ENCODE peak calls at places on chromosomes 16 and 17, in six cellular contexts. E, G, L, H, R and I are unnamed samples.

GRCh38 chr16:54424043-54424451 is 137.5 kb upstream of the IRX3 start:
- DNase-seq in G (no peak), R (no peak), H (no peak), E (no peak), L (no peak), I (no peak)

GRCh38 chr17:27293898-27294688 is at the start of gene WSB1:
- DNase-seq in R (peak), H (peak), G (peak), E (peak), L (peak), I (peak)

GRCh38 chr17:36937961-36938565 is 788 bp downstream of the LHX1 start:
- DNase-seq in H (no peak), L (no peak), E (no peak), G (peak), R (peak), I (peak)

GRCh38 chr16:188674-189073 is 8.4 kb downstream of the HBQ1 start:
- DNase-seq in H (no peak), E (no peak), G (no peak), L (no peak), R (no peak), I (no peak)

GRCh38 chr17:3003401-3004149 is 59.8 kb downstream of the OR1D5 start:
- DNase-seq in R (peak), E (no peak), L (peak), G (no peak), H (no peak), I (peak)

GRCh38 chr16:68737046-68737729 is at the start of gene CDH1:
- DNase-seq in E (peak), H (no peak), L (no peak), G (peak), R (peak), I (no peak)

GRCh38 chr16:70738083-70738977 is 52.5 kb upstream of the MTSS2 start:
- DNase-seq in H (peak), R (no peak), E (peak), G (peak), L (peak), I (no peak)

GRCh38 chr17:7763919-7764318 is 46.4 kb downstream of the DNAH2 start:
- DNase-seq in R (peak), E (no peak), G (no peak), L (no peak), H (no peak), I (no peak)

GRCh38 chr17:32240745-32241144 is 24.9 kb upstream of the RHBDL3 start:
- DNase-seq in L (no peak), R (no peak), G (no peak), E (no peak), H (peak), I (no peak)

GRCh38 chr16:84048871-84049270 is 6.3 kb upstream of the SLC38A8 start:
- DNase-seq in R (peak), L (no peak), E (no peak), H (no peak), G (no peak), I (no peak)

GRCh38 chr16:19874816-19875546 is 9.7 kb downstream of the GPRC5B start:
- DNase-seq in G (no peak), L (no peak), E (no peak), H (no peak), R (no peak), I (no peak)

GRCh38 chr16:58421529-58421928 is 29.3 kb downstream of the GINS3 start:
- DNase-seq in L (no peak), H (no peak), G (no peak), R (no peak), E (no peak), I (no peak)

GRCh38 chr16:11499295-11500089 is 87.2 kb downstream of the LITAF start:
- DNase-seq in H (peak), E (no peak), R (no peak), G (no peak), L (no peak), I (no peak)

GRCh38 chr17:31688704-31689103 is 170.3 kb downstream of the COPRS start:
- DNase-seq in R (no peak), G (no peak), L (no peak), H (no peak), E (no peak), I (no peak)

GRCh38 chr17:64147110-64148016 is 17.4 kb upstream of the ERN1 start:
- DNase-seq in G (no peak), H (peak), E (no peak), L (no peak), R (no peak), I (no peak)

GRCh38 chr16:76900285-76901263 is 290.4 kb upstream of the MON1B start:
- DNase-seq in L (no peak), R (no peak), G (no peak), H (no peak), E (no peak), I (no peak)

GRCh38 chr16:9033125-9033830 is 58.2 kb upstream of the HAPSTR1 start:
- DNase-seq in H (peak), E (peak), L (peak), R (no peak), G (peak), I (peak)

GRCh38 chr16:17173134-17173729 is 297.5 kb downstream of the XYLT1 start:
- DNase-seq in E (no peak), G (no peak), H (no peak), R (no peak), L (peak), I (no peak)

GRCh38 chr16:1378087-1378803 is 26.5 kb downstream of the GNPTG start:
- DNase-seq in R (no peak), H (no peak), G (no peak), L (no peak), E (no peak), I (no peak)

GRCh38 chr17:79627184-79627765 is 16.4 kb upstream of the RBFOX3 start:
- DNase-seq in H (no peak), E (no peak), G (no peak), L (peak), R (peak), I (no peak)

GRCh38 chr17:7929158-7930029 is at the start of gene KCNAB3:
- DNase-seq in L (no peak), H (no peak), G (peak), E (peak), R (no peak), I (peak)

GRCh38 chr16:51773491-51773890 is 622.4 kb upstream of the SALL1 start:
- DNase-seq in G (no peak), E (no peak), L (no peak), H (no peak), R (no peak), I (no peak)

GRCh38 chr17:55783684-55784245 is 32.9 kb downstream of the PCTP start:
- DNase-seq in G (no peak), R (no peak), E (no peak), H (no peak), L (peak), I (no peak)

GRCh38 chr17:29588561-29589411 is 662 bp downstream of the GIT1 start:
- DNase-seq in G (peak), R (peak), E (no peak), L (no peak), H (peak), I (no peak)

GRCh38 chr16:22304411-22304810 is 7.2 kb downstream of the POLR3E start:
- DNase-seq in H (no peak), L (no peak), E (no peak), R (no peak), G (no peak), I (no peak)

GRCh38 chr17:9414471-9414870 is 161.1 kb downstream of the STX8 start:
- DNase-seq in G (no peak), H (no peak), L (no peak), E (no peak), R (no peak), I (no peak)

GRCh38 chr16:89478576-89479221 is 11.7 kb downstream of the ANKRD11 start:
- DNase-seq in H (peak), L (no peak), G (no peak), R (no peak), E (no peak), I (no peak)

GRCh38 chr16:85473326-85473725 is 139.8 kb upstream of the GSE1 start:
- DNase-seq in L (no peak), R (no peak), G (peak), H (no peak), E (no peak), I (no peak)

GRCh38 chr17:66413564-66414520 is 111.4 kb downstream of the PRKCA start:
- DNase-seq in G (no peak), E (no peak), R (no peak), L (no peak), H (no peak), I (no peak)

GRCh38 chr17:38606646-38607611 is 1.2 kb upstream of the SRCIN1 start:
- DNase-seq in H (no peak), L (no peak), R (peak), E (peak), G (no peak), I (peak)

GRCh38 chr17:3534881-3535252 is 22.7 kb downstream of the TRPV3 start:
- DNase-seq in E (no peak), L (no peak), G (peak), H (no peak), R (no peak), I (peak)

GRCh38 chr17:36755586-36755985 is 154.2 kb downstream of the MRM1 start:
- DNase-seq in L (no peak), H (no peak), E (peak), R (no peak), G (peak), I (no peak)

GRCh38 chr17:81129289-81129688 is 36.0 kb upstream of the PVALEF start:
- DNase-seq in L (no peak), E (no peak), H (no peak), R (no peak), G (peak), I (no peak)

GRCh38 chr17:3879591-3880417 is 13.0 kb downstream of the CAMKK1 start:
- DNase-seq in G (peak), R (no peak), L (no peak), H (no peak), E (no peak), I (no peak)

GRCh38 chr16:81545470-81546175 is 101.0 kb downstream of the CMIP start:
- DNase-seq in E (no peak), L (no peak), R (no peak), G (no peak), H (no peak), I (no peak)

DNA sequence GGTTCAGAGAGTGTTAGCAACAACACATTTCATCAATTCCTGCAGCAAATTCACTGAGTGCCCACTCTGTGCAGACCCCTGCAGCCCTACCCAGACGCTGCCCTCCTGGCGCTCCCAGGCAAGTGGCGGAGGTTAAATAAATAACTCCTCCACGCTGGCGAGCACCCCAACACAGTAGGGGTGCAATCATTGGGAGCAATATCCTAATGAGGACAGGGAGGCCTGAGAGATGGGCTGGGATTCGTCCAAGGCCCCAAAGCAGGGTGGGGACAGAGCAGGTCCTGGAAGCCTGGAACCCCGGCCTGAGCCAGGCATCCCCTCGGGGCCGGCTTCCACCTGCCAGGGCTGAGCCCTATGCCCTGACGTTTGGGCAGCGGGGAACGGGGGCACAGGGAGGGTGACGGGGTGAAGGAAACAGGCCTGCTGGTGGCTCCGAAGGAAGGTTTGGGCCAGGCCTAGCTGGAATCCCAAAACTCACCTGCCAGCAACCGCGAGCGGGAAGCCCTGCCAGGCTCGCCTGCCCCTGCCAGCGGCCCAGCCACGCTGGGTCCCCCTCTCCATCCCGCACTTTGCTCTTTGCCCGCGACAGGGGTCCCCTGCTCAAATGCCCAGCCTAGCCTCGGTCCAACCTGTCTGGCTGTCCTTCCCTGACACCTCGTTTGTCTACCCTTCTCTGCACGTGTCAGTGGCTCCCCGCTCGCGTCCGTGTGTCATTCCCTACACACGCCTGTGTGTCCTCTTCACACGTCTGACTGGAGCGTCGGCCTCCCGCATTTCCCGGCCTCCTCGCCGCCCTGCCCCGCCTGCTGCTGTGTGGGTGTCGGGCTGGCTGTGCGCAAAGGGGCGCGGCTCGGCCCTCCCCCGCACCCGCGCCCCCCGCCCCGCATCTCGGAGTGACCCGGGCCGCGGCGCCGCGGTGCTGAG is 721 bp upstream of the BEAN1 start:
- DNase-seq in R (no peak), H (no peak), E (no peak), L (no peak), G (peak), I (peak)
- H3K27ac ChIP-seq in R (no peak), H (no peak), E (no peak), L (no peak), G (no peak), I (no peak)

GRCh38 chr17:77391668-77392375 is 251.1 kb downstream of the SEC14L1 start:
- DNase-seq in R (no peak), H (peak), E (no peak), L (peak), G (peak), I (no peak)
- H3K27ac ChIP-seq in R (peak), H (peak), E (peak), L (peak), G (peak), I (peak)

GRCh38 chr17:74773414-74773813 is 2.7 kb downstream of the NAT9 start:
- DNase-seq in R (no peak), H (no peak), L (no peak), E (no peak), G (no peak), I (no peak)
- H3K27ac ChIP-seq in R (no peak), H (no peak), L (no peak), E (no peak), G (no peak), I (no peak)

GRCh38 chr17:44796731-44797130 is 33.4 kb downstream of the GJC1 start:
- DNase-seq in E (no peak), G (no peak), L (no peak), H (no peak), R (no peak), I (no peak)

GRCh38 chr17:44795928-44796327 is 34.2 kb downstream of the GJC1 start:
- DNase-seq in E (no peak), L (no peak), G (no peak), H (no peak), R (no peak), I (no peak)

GRCh38 chr17:44798352-44798751 is 31.7 kb downstream of the GJC1 start:
- DNase-seq in L (no peak), G (no peak), R (no peak), E (no peak), H (no peak), I (no peak)

GRCh38 chr17:44795421-44795820 is 34.7 kb downstream of the GJC1 start:
- DNase-seq in L (no peak), G (no peak), H (no peak), E (no peak), R (no peak), I (no peak)

GRCh38 chr17:44797809-44798208 is 32.3 kb downstream of the GJC1 start:
- DNase-seq in G (no peak), R (no peak), E (no peak), L (no peak), H (peak), I (no peak)
- H3K27ac ChIP-seq in G (peak), R (no peak), E (peak), L (peak), H (peak), I (no peak)

GRCh38 chr16:87856796-87857228 is 12.5 kb downstream of the SLC7A5 start:
- DNase-seq in G (no peak), H (no peak), E (no peak), L (no peak), R (no peak), I (no peak)
- H3K27ac ChIP-seq in G (no peak), H (peak), E (peak), L (peak), R (no peak), I (peak)

GRCh38 chr17:42135664-42136653 is 13.4 kb downstream of the HSPB9 start:
- DNase-seq in G (no peak), R (peak), E (no peak), L (peak), H (no peak), I (no peak)

GRCh38 chr17:42135151-42135550 is 12.5 kb downstream of the HSPB9 start:
- DNase-seq in E (no peak), G (no peak), L (no peak), R (no peak), H (no peak), I (no peak)

GRCh38 chr17:42133461-42134041 is 10.9 kb downstream of the HSPB9 start:
- DNase-seq in E (no peak), L (no peak), G (no peak), H (no peak), R (no peak), I (no peak)

GRCh38 chr17:42139093-42139492 is 15.7 kb downstream of the RAB5C start:
- DNase-seq in E (no peak), L (no peak), H (no peak), R (no peak), G (no peak), I (no peak)

DNA sequence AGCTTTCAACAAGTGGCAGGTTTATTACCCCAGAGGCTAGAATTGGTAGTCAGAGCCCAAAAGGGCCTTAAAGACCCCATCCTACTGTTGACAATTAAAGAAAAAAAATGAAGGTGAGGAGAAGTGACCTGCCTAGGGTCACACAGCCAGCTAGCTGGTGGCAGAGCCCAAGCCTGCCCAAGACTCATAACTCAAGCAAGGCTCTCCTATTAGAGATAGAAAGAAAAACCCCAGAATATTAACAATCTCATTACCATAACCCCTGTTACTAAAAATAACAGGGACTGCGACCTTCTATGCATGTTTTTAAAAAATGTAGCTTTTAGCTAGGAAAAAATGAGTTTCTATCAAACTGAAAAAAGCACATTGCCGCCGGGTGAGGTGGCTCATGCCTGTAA is 14.0 kb downstream of the HSPB9 start:
- DNase-seq in R (no peak), H (no peak), L (no peak), G (no peak), E (no peak), I (no peak)
- H3K27ac ChIP-seq in R (peak), H (no peak), L (no peak), G (no peak), E (peak), I (no peak)

GRCh38 chr16:56195151-56195550 is 3.9 kb downstream of the GNAO1 start:
- DNase-seq in L (no peak), G (no peak), R (no peak), E (no peak), H (no peak), I (no peak)
- H3K27ac ChIP-seq in L (no peak), G (no peak), R (no peak), E (no peak), H (no peak), I (peak)

DNA sequence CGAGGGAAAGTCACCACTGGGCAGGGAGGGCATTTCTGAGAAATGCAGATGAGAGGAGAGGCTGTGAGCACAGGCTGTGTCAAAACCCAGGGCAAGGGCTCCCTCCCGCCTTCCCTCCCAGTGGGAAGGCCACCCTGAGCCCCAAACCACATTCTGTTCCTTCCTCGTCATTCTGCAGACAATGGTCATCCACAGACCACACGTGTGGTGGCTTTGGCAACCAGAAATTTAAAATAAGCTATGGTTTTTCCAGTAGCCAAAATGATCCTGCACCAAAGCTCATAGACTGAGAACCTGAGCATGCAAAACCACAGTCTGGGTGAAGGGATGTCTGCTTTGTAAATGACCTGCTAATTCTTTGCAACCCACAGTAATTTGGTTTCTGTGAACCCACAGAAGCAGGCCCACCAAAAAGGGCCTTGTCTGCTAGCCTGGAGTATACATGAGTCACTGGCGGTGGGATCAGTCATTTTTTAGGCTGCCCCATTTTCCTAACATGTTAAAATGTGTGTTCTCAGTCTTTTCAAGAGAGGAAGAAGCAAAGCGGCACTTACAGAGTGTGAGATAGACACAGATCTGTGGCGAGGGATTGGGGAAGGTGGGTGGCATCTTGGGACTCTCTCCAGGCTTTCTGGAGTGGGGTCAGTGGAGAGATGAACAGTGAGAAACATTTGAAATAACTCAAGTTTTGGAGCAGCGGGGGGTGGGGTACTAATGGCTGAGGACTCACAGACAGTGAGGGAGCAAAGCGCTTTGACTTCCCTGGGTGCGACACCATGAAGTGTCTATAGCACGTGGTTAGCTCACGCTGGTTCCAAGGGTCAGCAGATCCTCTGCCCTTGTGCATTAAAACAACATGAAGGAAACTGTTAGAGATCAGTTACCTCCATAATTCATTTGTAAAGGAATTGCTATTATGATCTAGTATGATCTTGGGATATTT is 20.5 kb downstream of the GRB7 start:
- DNase-seq in G (no peak), R (no peak), H (peak), E (no peak), L (no peak), I (no peak)
- H3K27ac ChIP-seq in G (no peak), R (no peak), H (peak), E (no peak), L (no peak), I (no peak)

GRCh38 chr17:69375229-69375628 is 39.3 kb upstream of the MAP2K6 start:
- DNase-seq in R (no peak), E (no peak), H (no peak), G (no peak), L (no peak), I (no peak)

GRCh38 chr17:69367298-69367697 is 40.4 kb upstream of the ABCA5 start:
- DNase-seq in G (no peak), E (no peak), H (no peak), L (no peak), R (no peak), I (no peak)

DNA sequence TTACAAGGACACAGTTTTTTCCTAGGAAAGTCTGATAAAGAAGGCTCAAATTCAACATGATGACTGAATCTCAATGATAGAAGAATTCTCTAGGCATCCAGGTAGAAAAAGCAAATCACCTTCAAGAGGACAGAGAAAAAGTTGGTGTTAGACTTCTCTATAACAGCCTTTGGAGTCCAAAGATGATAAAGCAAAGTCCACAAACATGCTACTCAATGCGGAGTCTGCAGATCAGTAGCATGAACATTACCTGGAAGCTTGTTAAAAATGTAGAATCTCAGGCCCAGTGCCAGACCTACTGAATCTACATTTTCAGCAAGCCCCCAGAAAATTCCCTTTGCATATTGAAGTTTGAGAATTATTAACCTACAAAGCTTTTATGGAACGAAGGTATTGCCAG is 41.4 kb upstream of the MAP2K6 start:
- DNase-seq in G (no peak), H (no peak), R (no peak), E (no peak), L (no peak), I (no peak)
- H3K27ac ChIP-seq in G (no peak), H (no peak), R (no peak), E (no peak), L (no peak), I (no peak)